ENCODE peak calls at places on chromosome 16, in four cellular contexts. Z is heart left ventricle; F is psoas muscle; Q is CD4-positive, CD25-positive, alpha-beta regulatory T cell. G is an unnamed sample. For H3K4me1, the result is how much of the 10 kb centered on the place peaks cover.

GRCh38 chr16:12321363-12321762 is 344.8 kb downstream of the SNX29 start:
- DNase-seq in Q (no peak), F (no peak), Z (no peak), G (no peak)

GRCh38 chr16:22313141-22313781 is 16.1 kb downstream of the POLR3E start:
- DNase-seq in Z (no peak), Q (no peak), F (no peak), G (no peak)

GRCh38 chr16:71648921-71649320 is 22.9 kb downstream of the MARVELD3 start:
- DNase-seq in Q (no peak), Z (no peak), F (no peak), G (no peak)

GRCh38 chr16:65658339-65659275 is 536.7 kb upstream of the CDH11 start:
- DNase-seq in Z (no peak), Q (no peak), F (no peak), G (no peak)

GRCh38 chr16:84911490-84912216 is 91.9 kb downstream of the CRISPLD2 start:
- DNase-seq in Z (no peak), Q (no peak), F (no peak), G (no peak)

GRCh38 chr16:19323596-19323995 is 38.1 kb downstream of the CLEC19A start:
- DNase-seq in F (no peak), Z (no peak), Q (no peak), G (no peak)

GRCh38 chr16:48479319-48479718 is 94.1 kb upstream of the SIAH1 start:
- DNase-seq in F (no peak), Z (no peak), Q (no peak), G (no peak)

GRCh38 chr16:65965632-65966031 is 400.9 kb upstream of the CDH5 start:
- DNase-seq in F (no peak), Q (no peak), Z (no peak), G (no peak)

GRCh38 chr16:293043-293775 is 10.2 kb downstream of the PDIA2 start:
- DNase-seq in Q (no peak), Z (no peak), F (no peak), G (no peak)

GRCh38 chr16:64952177-64952576 is 169.7 kb downstream of the CDH11 start:
- DNase-seq in Q (no peak), Z (no peak), F (no peak), G (no peak)

GRCh38 chr16:88642881-88643545 is 4.6 kb downstream of the IL17C start:
- DNase-seq in Q (no peak), Z (no peak), F (no peak), G (no peak)

GRCh38 chr16:53098526-53099317 is 43.9 kb downstream of the CHD9 start:
- DNase-seq in Z (peak), Q (peak), F (peak), G (peak)

GRCh38 chr16:2757344-2757743 is 4.9 kb downstream of the SRRM2 start:
- DNase-seq in Q (no peak), F (no peak), Z (no peak), G (no peak)

GRCh38 chr16:69448470-69449193 is 24.2 kb downstream of the CYB5B start:
- DNase-seq in Q (no peak), F (no peak), Z (no peak), G (no peak)

GRCh38 chr16:27341549-27341948 is 27.8 kb downstream of the IL4R start:
- DNase-seq in Z (no peak), Q (no peak), F (no peak), G (no peak)

GRCh38 chr16:23296994-23297393 is 5.1 kb upstream of the SCNN1B start:
- DNase-seq in Z (no peak), Q (no peak), F (no peak), G (no peak)

GRCh38 chr16:56226840-56227525 is 35.7 kb downstream of the GNAO1 start:
- DNase-seq in Z (no peak), Q (no peak), F (no peak), G (no peak)

GRCh38 chr16:28202147-28202746 is 9.5 kb downstream of the XPO6 start:
- DNase-seq in Z (no peak), F (no peak), Q (no peak), G (no peak)

GRCh38 chr16:16857603-16858283 is 478.8 kb downstream of the NPIPA7 start:
- DNase-seq in Z (no peak), F (no peak), Q (no peak), G (no peak)

GRCh38 chr16:48318630-48319029 is 66.6 kb downstream of the SIAH1 start:
- DNase-seq in F (no peak), Z (peak), Q (no peak), G (no peak)

GRCh38 chr16:30112197-30113030 is 923 bp downstream of the GDPD3 start:
- DNase-seq in Z (peak), Q (peak), F (peak), G (no peak)

GRCh38 chr16:88437367-88437964 is 15.6 kb upstream of the ZFPM1 start:
- DNase-seq in Q (peak), Z (peak), F (peak), G (peak)

GRCh38 chr16:78310990-78311561 is 211.6 kb downstream of the WWOX start:
- DNase-seq in Z (no peak), Q (no peak), F (no peak), G (no peak)

GRCh38 chr16:88442811-88443576 is 10.1 kb upstream of the ZFPM1 start:
- DNase-seq in F (peak), Q (peak), Z (peak), G (peak)

GRCh38 chr16:20675488-20676267 is 21.8 kb downstream of the ACSM1 start:
- DNase-seq in Q (no peak), F (no peak), Z (no peak), G (peak)

GRCh38 chr16:27369806-27370205 is 32.2 kb upstream of the IL21R start:
- DNase-seq in Z (no peak), F (no peak), Q (no peak), G (no peak)

GRCh38 chr16:3074860-3075545 is 9.6 kb downstream of the IL32 start:
- DNase-seq in F (peak), Q (peak), Z (no peak), G (no peak)

GRCh38 chr16:26642047-26642664 is 424.6 kb upstream of the C16orf82 start:
- DNase-seq in Q (no peak), Z (no peak), F (no peak), G (peak)

GRCh38 chr16:75899163-75899562 is 172.9 kb upstream of the CPHXL start:
- DNase-seq in Z (no peak), Q (no peak), F (no peak), G (no peak)
- H3K4me1 ChIP-seq in Z (under half), Q (under half), F (under half), G (under half)

GRCh38 chr16:90046122-90046970 is 27.1 kb upstream of the DBNDD1 start:
- DNase-seq in Q (no peak), F (peak), Z (no peak), G (no peak)
- H3K4me3 ChIP-seq in Q (no peak), F (peak), Z (peak), G (no peak)

DNA sequence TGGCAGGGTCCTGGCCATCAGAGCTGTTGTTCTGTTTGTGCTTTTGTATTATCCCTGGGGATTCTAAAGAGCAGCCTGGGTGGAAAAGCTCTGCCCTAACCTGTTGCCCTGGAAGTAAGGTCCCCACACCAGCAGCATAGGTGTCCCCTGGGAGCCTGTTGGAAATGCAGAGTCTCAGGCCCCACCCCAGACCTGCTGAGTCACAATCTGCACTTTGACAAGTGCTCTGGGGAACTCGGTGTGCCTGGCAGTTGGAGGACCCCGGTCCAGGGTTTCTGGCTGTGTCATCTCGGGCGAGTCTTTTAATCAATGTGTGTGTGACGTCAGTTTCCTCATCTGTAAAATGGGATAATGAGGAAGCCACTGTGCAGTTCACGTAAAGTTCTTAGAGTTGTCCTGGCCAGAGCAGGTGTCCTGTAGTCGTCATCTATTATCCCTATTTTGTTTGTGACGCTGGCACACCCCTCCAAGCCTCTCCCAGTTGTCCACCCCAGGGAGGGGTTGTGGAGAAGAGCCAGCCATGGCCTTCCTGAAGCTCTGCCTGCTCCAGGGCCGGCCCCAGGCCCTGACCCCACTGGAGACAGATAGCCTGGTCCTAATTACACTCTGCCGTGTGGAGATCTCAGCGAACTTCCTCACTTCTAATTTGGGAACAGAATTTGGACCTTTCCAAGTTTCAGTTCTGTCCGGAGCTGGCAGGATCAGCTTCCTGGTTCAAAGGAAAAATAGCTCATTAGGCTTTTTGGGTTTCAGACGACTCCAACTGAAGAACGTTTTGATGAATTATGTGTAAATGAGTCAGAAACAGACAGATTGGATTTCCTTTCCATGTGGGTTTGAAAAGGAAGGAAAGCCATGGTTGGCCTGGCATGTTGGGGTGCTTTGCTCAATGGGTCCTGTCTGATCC is 295.7 kb upstream of the FOXF1 start:
- DNase-seq in Z (peak), Q (no peak), F (no peak), G (no peak)
- H3K27ac ChIP-seq in Z (no peak), Q (no peak), F (no peak), G (no peak)

GRCh38 chr16:67429799-67430503 is 970 bp upstream of the HSD11B2 start:
- DNase-seq in Z (no peak), Q (no peak), F (no peak), G (no peak)

GRCh38 chr16:67428146-67428731 is 2.7 kb upstream of the HSD11B2 start:
- DNase-seq in Q (peak), F (peak), Z (peak), G (peak)

GRCh38 chr16:67431077-67431804 is at the start of gene HSD11B2:
- DNase-seq in Q (peak), F (peak), Z (peak), G (peak)

GRCh38 chr16:67430504-67431076 is 331 bp upstream of the HSD11B2 start:
- DNase-seq in Q (no peak), Z (no peak), F (no peak), G (no peak)

DNA sequence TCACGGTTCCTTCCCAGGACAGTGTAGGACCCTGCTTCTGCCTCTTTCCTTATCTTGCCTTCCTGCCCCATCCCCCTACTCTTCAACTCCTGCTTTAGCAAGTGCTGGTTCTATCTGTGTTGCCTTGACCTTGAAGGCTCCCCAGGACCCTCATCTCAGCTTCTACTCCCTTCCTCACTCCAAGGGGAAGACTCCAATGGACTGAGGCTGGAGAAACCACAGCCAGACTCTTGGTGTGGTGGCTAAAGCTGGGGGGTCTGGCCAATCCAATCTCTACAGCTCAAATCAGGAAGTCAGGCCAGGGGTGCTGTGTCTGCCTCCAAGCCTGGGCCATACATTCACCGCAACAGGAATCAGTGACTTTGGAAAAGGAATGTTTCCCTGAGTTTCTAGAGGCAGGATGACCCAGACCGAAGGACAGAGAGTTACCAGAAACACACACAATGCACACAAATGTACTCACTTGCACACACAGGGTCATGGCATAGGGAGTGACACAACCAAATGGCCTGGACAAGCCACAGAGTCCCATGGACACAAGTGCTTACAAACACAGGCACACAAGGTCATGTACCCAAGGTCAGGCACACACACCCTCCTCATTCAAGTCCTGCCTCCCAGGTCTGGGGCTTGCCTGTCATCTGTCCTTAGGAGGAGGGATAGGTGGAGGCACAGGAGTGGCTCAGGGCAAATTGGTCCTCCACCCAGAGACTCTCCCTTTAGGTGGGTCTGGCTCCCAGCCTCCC is 1.7 kb upstream of the HSD11B2 start:
- DNase-seq in F (no peak), Z (no peak), Q (no peak), G (no peak)
- H3K4me1 ChIP-seq in F (under half), Z (under half), Q (under half), G (under half)

G was measured in lung.